ENCODE peak calls at places on chromosome 16, in seven cellular contexts. One of them, this sample, is unnamed.
A peak's percentile ranks its signal among the peaks of the same experiment; 100 is the strongest.

GRCh38 chr16:78184554-78185183 is 85.2 kb downstream of the WWOX start:
- DNase-seq in astrocyte of the spinal cord: peak; percentile 71
- DNase-seq in endothelial cell: no peak
- DNase-seq in uterus: no peak
- DNase-seq in anterior cingulate cortex: no peak
- DNase-seq in posterior vena cava: no peak
- DNase-seq in stimulated activated naive CD8-positive, alpha-beta T cell treated with anti-CD3 and anti-CD28 coated beads, Interleukin-15, Interleukin-2, amounts not matched to agents 100 U/mL and 50 U/mL, for 24 hours: no peak
- DNase-seq in this sample: peak; percentile 49

GRCh38 chr16:81707411-81708321 is 71.4 kb upstream of the PLCG2 start:
- DNase-seq in astrocyte of the spinal cord: peak; percentile 71
- DNase-seq in endothelial cell: no peak
- DNase-seq in uterus: no peak
- DNase-seq in anterior cingulate cortex: no peak
- DNase-seq in posterior vena cava: peak; percentile 80
- DNase-seq in stimulated activated naive CD8-positive, alpha-beta T cell treated with anti-CD3 and anti-CD28 coated beads, Interleukin-15, Interleukin-2, amounts not matched to agents 100 U/mL and 50 U/mL, for 24 hours: no peak
- DNase-seq in this sample: no peak

GRCh38 chr16:78596348-78596995 is 497.0 kb downstream of the WWOX start:
- DNase-seq in astrocyte of the spinal cord: no peak
- DNase-seq in endothelial cell: no peak
- DNase-seq in uterus: no peak
- DNase-seq in anterior cingulate cortex: no peak
- DNase-seq in posterior vena cava: no peak
- DNase-seq in stimulated activated naive CD8-positive, alpha-beta T cell treated with anti-CD3 and anti-CD28 coated beads, Interleukin-15, Interleukin-2, amounts not matched to agents 100 U/mL and 50 U/mL, for 24 hours: no peak
- DNase-seq in this sample: no peak

GRCh38 chr16:12804395-12804794 is 708 bp upstream of the CPPED1 start:
- DNase-seq in astrocyte of the spinal cord: no peak
- DNase-seq in endothelial cell: no peak
- DNase-seq in uterus: no peak
- DNase-seq in anterior cingulate cortex: no peak
- DNase-seq in posterior vena cava: no peak
- DNase-seq in stimulated activated naive CD8-positive, alpha-beta T cell treated with anti-CD3 and anti-CD28 coated beads, Interleukin-15, Interleukin-2, amounts not matched to agents 100 U/mL and 50 U/mL, for 24 hours: no peak
- DNase-seq in this sample: no peak

GRCh38 chr16:81560979-81561657 is 116.5 kb downstream of the CMIP start:
- DNase-seq in astrocyte of the spinal cord: no peak
- DNase-seq in endothelial cell: no peak
- DNase-seq in uterus: no peak
- DNase-seq in anterior cingulate cortex: no peak
- DNase-seq in posterior vena cava: no peak
- DNase-seq in stimulated activated naive CD8-positive, alpha-beta T cell treated with anti-CD3 and anti-CD28 coated beads, Interleukin-15, Interleukin-2, amounts not matched to agents 100 U/mL and 50 U/mL, for 24 hours: no peak
- DNase-seq in this sample: no peak

GRCh38 chr16:21060027-21060510 is 90.6 kb downstream of the DNAH3 start:
- DNase-seq in astrocyte of the spinal cord: no peak
- DNase-seq in endothelial cell: no peak
- DNase-seq in uterus: no peak
- DNase-seq in anterior cingulate cortex: no peak
- DNase-seq in posterior vena cava: no peak
- DNase-seq in stimulated activated naive CD8-positive, alpha-beta T cell treated with anti-CD3 and anti-CD28 coated beads, Interleukin-15, Interleukin-2, amounts not matched to agents 100 U/mL and 50 U/mL, for 24 hours: no peak
- DNase-seq in this sample: no peak

GRCh38 chr16:85809645-85810044 is 10.2 kb downstream of the COX4I1 start:
- DNase-seq in astrocyte of the spinal cord: no peak
- DNase-seq in endothelial cell: no peak
- DNase-seq in uterus: no peak
- DNase-seq in anterior cingulate cortex: no peak
- DNase-seq in posterior vena cava: no peak
- DNase-seq in stimulated activated naive CD8-positive, alpha-beta T cell treated with anti-CD3 and anti-CD28 coated beads, Interleukin-15, Interleukin-2, amounts not matched to agents 100 U/mL and 50 U/mL, for 24 hours: no peak
- DNase-seq in this sample: no peak

GRCh38 chr16:84619103-84619460 is 1.2 kb upstream of the COTL1 start:
- DNase-seq in astrocyte of the spinal cord: no peak
- DNase-seq in endothelial cell: no peak
- DNase-seq in uterus: no peak
- DNase-seq in anterior cingulate cortex: no peak
- DNase-seq in posterior vena cava: no peak
- DNase-seq in stimulated activated naive CD8-positive, alpha-beta T cell treated with anti-CD3 and anti-CD28 coated beads, Interleukin-15, Interleukin-2, amounts not matched to agents 100 U/mL and 50 U/mL, for 24 hours: no peak
- DNase-seq in this sample: no peak

GRCh38 chr16:1612320-1613111 is at the start of gene CRAMP1:
- DNase-seq in astrocyte of the spinal cord: no peak
- DNase-seq in endothelial cell: peak; percentile 41
- DNase-seq in uterus: peak; percentile 28
- DNase-seq in anterior cingulate cortex: no peak
- DNase-seq in posterior vena cava: no peak
- DNase-seq in stimulated activated naive CD8-positive, alpha-beta T cell treated with anti-CD3 and anti-CD28 coated beads, Interleukin-15, Interleukin-2, amounts not matched to agents 100 U/mL and 50 U/mL, for 24 hours: peak; percentile 35
- DNase-seq in this sample: peak; percentile 52